ENCODE peak calls at places on chromosomes 13 and 19, in eight cellular contexts. B is fibroblast of the conjunctiva; A is neuronal stem cell; G is germinal center; O is CD4-positive, alpha-beta T cell; W is activated CD8-positive, alpha-beta memory T cell treated with anti-CD3 and anti-CD28 coated beads for 1 hour; Z is tibial nerve; F is activated T-helper 1 cell treated with anti-CD3 and anti-CD28 coated beads, Interleukin-12 subunit alpha, Interleukin-12 subunit beta, Interleukin-2, Interleukin-4 antibody, amounts not matched to agents 30 ng/mL and 10 ng/mL and 1 ng/mL, durations not matched to agents 14 hours and 24 hours and 36 hours. H is an unnamed sample.

GRCh38 chr19:3801412-3802096 is 15.4 kb upstream of the MATK start:
- DNase-seq in B (no peak), A (peak), G (no peak), O (peak), W (peak), Z (no peak), F (peak), H (no peak)

GRCh38 chr13:42477588-42478190 is 96.3 kb upstream of the TNFSF11 start:
- DNase-seq in B (no peak), A (no peak), G (no peak), O (no peak), W (no peak), Z (no peak), F (no peak), H (no peak)

GRCh38 chr19:45613926-45614725 is 12.1 kb upstream of the GPR4 start:
- DNase-seq in B (peak), A (no peak), G (no peak), O (no peak), W (no peak), Z (no peak), F (peak), H (peak)

GRCh38 chr13:88586263-88586662 is 915.1 kb downstream of the SLITRK5 start:
- DNase-seq in B (no peak), A (no peak), G (no peak), O (no peak), W (no peak), Z (no peak), F (no peak), H (no peak)

GRCh38 chr13:99926014-99926731 is 45.4 kb downstream of the ZIC5 start:
- DNase-seq in B (no peak), A (no peak), G (no peak), O (no peak), W (no peak), Z (no peak), F (no peak), H (peak)

GRCh38 chr13:98910501-98910951 is 67.3 kb downstream of the DOCK9 start:
- DNase-seq in B (no peak), A (no peak), G (no peak), O (peak), W (no peak), Z (no peak), F (peak), H (peak)

GRCh38 chr19:11581740-11582139 is 4.3 kb upstream of the ACP5 start:
- DNase-seq in B (no peak), A (no peak), G (peak), O (peak), W (no peak), Z (no peak), F (peak), H (no peak)

GRCh38 chr13:28467886-28468519 is 26.9 kb downstream of the FLT1 start:
- DNase-seq in B (no peak), A (no peak), G (no peak), O (no peak), W (no peak), Z (no peak), F (no peak), H (no peak)

GRCh38 chr13:30862707-30863106 is 43.4 kb upstream of the MEDAG start:
- DNase-seq in B (no peak), A (no peak), G (no peak), O (no peak), W (no peak), Z (no peak), F (no peak), H (no peak)

GRCh38 chr19:2775556-2776430 is 7.3 kb downstream of the SGTA start:
- DNase-seq in B (no peak), A (no peak), G (no peak), O (peak), W (peak), Z (peak), F (peak), H (no peak)

GRCh38 chr13:38662362-38662761 is 24.5 kb upstream of the FREM2 start:
- DNase-seq in B (peak), A (no peak), G (no peak), O (no peak), W (no peak), Z (no peak), F (no peak), H (peak)

GRCh38 chr13:44815507-44816074 is 173.7 kb downstream of the NUFIP1 start:
- DNase-seq in B (peak), A (peak), G (no peak), O (no peak), W (no peak), Z (peak), F (peak), H (peak)

GRCh38 chr19:49395581-49396407 is 7.7 kb downstream of the KASH5 start:
- DNase-seq in B (no peak), A (no peak), G (no peak), O (no peak), W (no peak), Z (no peak), F (no peak), H (no peak)

GRCh38 chr19:17183271-17183757 is 31.8 kb upstream of the USE1 start:
- DNase-seq in B (no peak), A (no peak), G (peak), O (peak), W (peak), Z (no peak), F (no peak), H (no peak)

GRCh38 chr19:4043966-4044365 is 22.7 kb downstream of the ZBTB7A start:
- DNase-seq in B (no peak), A (no peak), G (no peak), O (no peak), W (no peak), Z (no peak), F (no peak), H (no peak)

GRCh38 chr19:38135150-38135998 is 88.6 kb downstream of the DPF1 start:
- DNase-seq in B (no peak), A (peak), G (no peak), O (no peak), W (no peak), Z (no peak), F (no peak), H (no peak)

GRCh38 chr13:113945857-113946408 is 27.9 kb downstream of the C13orf46 start:
- DNase-seq in B (no peak), A (no peak), G (no peak), O (no peak), W (no peak), Z (no peak), F (no peak), H (no peak)

GRCh38 chr19:44628793-44629192 is 14.9 kb upstream of the PVR start:
- DNase-seq in B (no peak), A (no peak), G (no peak), O (no peak), W (no peak), Z (no peak), F (no peak), H (no peak)

GRCh38 chr19:10922638-10923014 is 5.8 kb downstream of the YIPF2 start:
- DNase-seq in B (no peak), A (no peak), G (no peak), O (no peak), W (no peak), Z (no peak), F (no peak), H (no peak)

GRCh38 chr13:32212420-32212819 is 102.7 kb downstream of the ZAR1L start:
- DNase-seq in B (peak), A (no peak), G (no peak), O (no peak), W (no peak), Z (no peak), F (no peak), H (no peak)

GRCh38 chr19:8501547-8501946 is 893 bp downstream of the PRAM1 start:
- DNase-seq in B (no peak), A (no peak), G (no peak), O (no peak), W (no peak), Z (no peak), F (no peak), H (no peak)

GRCh38 chr19:10551698-10552301 is 8.1 kb downstream of the ATG4D start:
- DNase-seq in B (no peak), A (no peak), G (no peak), O (no peak), W (no peak), Z (no peak), F (no peak), H (peak)

GRCh38 chr19:40387151-40387550 is 2.8 kb downstream of the HIPK4 start:
- DNase-seq in B (no peak), A (no peak), G (no peak), O (no peak), W (no peak), Z (no peak), F (no peak), H (no peak)

GRCh38 chr13:98766120-98766519 is 13.6 kb upstream of the SLC15A1 start:
- DNase-seq in B (no peak), A (no peak), G (no peak), O (no peak), W (no peak), Z (no peak), F (no peak), H (no peak)